ENCODE peak calls at places on chromosome 10, in four cellular contexts. One of them, this sample, is unnamed.

GRCh38 chr10:125112697-125113494 is 47.5 kb downstream of the CTBP2 start:
- DNase-seq in EL: no peak
- DNase-seq in GM13977: no peak
- DNase-seq in aorta: peak
- DNase-seq in this sample: no peak

GRCh38 chr10:133021963-133022783 is 65.6 kb upstream of the ADGRA1 start:
- DNase-seq in GM13977: no peak
- DNase-seq in aorta: no peak
- DNase-seq in EL: no peak
- DNase-seq in this sample: no peak

GRCh38 chr10:22712246-22712958 is 2.0 kb downstream of the PIP4K2A start:
- DNase-seq in EL: peak
- DNase-seq in GM13977: no peak
- DNase-seq in aorta: no peak
- DNase-seq in this sample: no peak

GRCh38 chr10:58642283-58642682 is 129.6 kb downstream of the BICC1 start:
- DNase-seq in EL: peak
- DNase-seq in GM13977: no peak
- DNase-seq in aorta: no peak
- DNase-seq in this sample: no peak

GRCh38 chr10:80144302-80145131 is 12.0 kb downstream of the PLAC9 start:
- DNase-seq in aorta: no peak
- DNase-seq in GM13977: no peak
- DNase-seq in EL: no peak
- DNase-seq in this sample: peak

GRCh38 chr10:126422561-126422960 is 34.3 kb upstream of the ADAM12 start:
- DNase-seq in EL: peak
- DNase-seq in aorta: no peak
- DNase-seq in GM13977: no peak
- DNase-seq in this sample: no peak

GRCh38 chr10:70891636-70892035 is 3.3 kb upstream of the PCBD1 start:
- DNase-seq in aorta: no peak
- DNase-seq in GM13977: no peak
- DNase-seq in EL: peak
- DNase-seq in this sample: no peak

GRCh38 chr10:34985823-34986222 is 104.3 kb downstream of the CUL2 start:
- DNase-seq in GM13977: no peak
- DNase-seq in EL: peak
- DNase-seq in aorta: no peak
- DNase-seq in this sample: peak

GRCh38 chr10:6279540-6280267 is 77.0 kb downstream of the PFKFB3 start:
- DNase-seq in GM13977: no peak
- DNase-seq in EL: peak
- DNase-seq in aorta: peak
- DNase-seq in this sample: no peak